ENCODE peak calls at places on chromosome 22, in five cellular contexts. N is upper lobe of left lung, K is T-helper 1 cell, O is NCI-H226, Z is mammary epithelial cell. S is an unnamed sample.

GRCh38 chr22:25970348-25970995 is 198.8 kb upstream of the SEZ6L start:
- DNase-seq in Z (no peak), O (no peak), N (no peak), K (no peak), S (no peak)

GRCh38 chr22:31870890-31871289 is 73.4 kb upstream of the YWHAH start:
- DNase-seq in Z (peak), N (peak), K (no peak), O (no peak), S (no peak)

GRCh38 chr22:46764779-46765485 is 2.5 kb downstream of the TBC1D22A start:
- DNase-seq in K (no peak), Z (no peak), O (no peak), N (peak), S (no peak)

GRCh38 chr22:30636226-30637077 is 871 bp downstream of the SLC35E4 start:
- DNase-seq in Z (peak), K (no peak), O (no peak), N (peak), S (no peak)

GRCh38 chr22:41998361-41999261 is at the start of gene WBP2NL:
- DNase-seq in K (peak), Z (peak), O (no peak), N (peak), S (peak)

GRCh38 chr22:49847751-49848689 is 5.6 kb upstream of the ZBED4 start:
- DNase-seq in K (no peak), Z (no peak), N (peak), O (no peak), S (no peak)

GRCh38 chr22:42769574-42770447 is 49.1 kb upstream of the A4GALT start:
- DNase-seq in K (no peak), O (peak), Z (no peak), N (peak), S (no peak)

GRCh38 chr22:25736378-25737011 is 5.5 kb upstream of the MYO18B start:
- DNase-seq in K (no peak), N (no peak), O (no peak), Z (no peak), S (no peak)

GRCh38 chr22:26330971-26331625 is 98.0 kb upstream of the ASPHD2 start:
- DNase-seq in K (peak), Z (peak), N (peak), O (peak), S (peak)

GRCh38 chr22:50577987-50578775 is at the start of gene CPT1B:
- DNase-seq in N (no peak), K (no peak), Z (no peak), O (no peak), S (no peak)

GRCh38 chr22:46574993-46575914 is 37.8 kb upstream of the CELSR1 start:
- DNase-seq in O (peak), Z (peak), N (peak), K (no peak), S (no peak)

GRCh38 chr22:34437140-34437539 is 516.9 kb upstream of the LARGE1 start:
- DNase-seq in K (no peak), N (no peak), O (no peak), Z (peak), S (no peak)